ENCODE peak calls at places on chromosomes 16 and 17, in five cellular contexts. Y is mesendoderm, T is H1, L is neuronal stem cell, V is IMR-90. Q is an unnamed sample.

GRCh38 chr16:89720859-89721643 is at the start of the genes VPS9D1 and ZNF276:
- DNase-seq in Y (peak; percentile 86), T (no peak), L (peak; percentile 81), V (peak; percentile 69), Q (peak; percentile 80)

GRCh38 chr17:5418858-5419355 is 555 bp downstream of the NUP88 start:
- DNase-seq in Y (peak; percentile 54), T (no peak), L (peak; percentile 20), V (peak; percentile 39), Q (peak; percentile 32)

GRCh38 chr16:65280988-65281530 is 159.2 kb upstream of the CDH11 start:
- DNase-seq in Y (no peak), T (no peak), L (peak; percentile 47), V (no peak), Q (no peak)

GRCh38 chr17:36592316-36592710 is 634 bp downstream of the DHRS11 start:
- DNase-seq in Y (peak; percentile 60), T (no peak), L (peak; percentile 38), V (no peak), Q (no peak)

GRCh38 chr17:1206016-1206787 is 26.4 kb upstream of the ABR start:
- DNase-seq in Y (no peak), T (no peak), L (no peak), V (no peak), Q (peak; percentile 16)

GRCh38 chr16:87608400-87608985 is 6.2 kb downstream of the JPH3 start:
- DNase-seq in Y (peak; percentile 75), T (no peak), L (peak; percentile 71), V (peak; percentile 52), Q (peak; percentile 72)

GRCh38 chr16:57871457-57871856 is 69.2 kb upstream of the KIFC3 start:
- DNase-seq in Y (no peak), T (no peak), L (no peak), V (peak; percentile 76), Q (no peak)

GRCh38 chr16:23469814-23470213 is 16.8 kb upstream of the COG7 start:
- DNase-seq in Y (peak; percentile 19), T (no peak), L (no peak), V (peak; percentile 54), Q (no peak)

GRCh38 chr17:164536-165235 is 16.8 kb downstream of the DOC2B start:
- DNase-seq in Y (peak; percentile 65), T (no peak), L (peak; percentile 66), V (peak; percentile 43), Q (no peak)

GRCh38 chr16:13540771-13541170 is 379.2 kb upstream of the ERCC4 start:
- DNase-seq in Y (no peak), T (no peak), L (no peak), V (no peak), Q (no peak)

GRCh38 chr16:23821467-23821866 is 14.3 kb upstream of the PRKCB start:
- DNase-seq in Y (no peak), T (no peak), L (no peak), V (no peak), Q (no peak)

GRCh38 chr16:80687606-80688005 is 116.8 kb downstream of the CDYL2 start:
- DNase-seq in Y (no peak), T (no peak), L (no peak), V (peak; percentile 11), Q (no peak)

GRCh38 chr17:68175905-68176304 is 71.9 kb upstream of the AMZ2 start:
- DNase-seq in Y (no peak), T (no peak), L (no peak), V (no peak), Q (no peak)

GRCh38 chr17:32755045-32755805 is 121.7 kb downstream of the MYO1D start:
- DNase-seq in Y (peak; percentile 60), T (no peak), L (peak; percentile 39), V (peak; percentile 76), Q (no peak)

GRCh38 chr16:4640572-4641305 is 16.1 kb downstream of the MGRN1 start:
- DNase-seq in Y (no peak), T (no peak), L (no peak), V (no peak), Q (no peak)

GRCh38 chr16:2166263-2167080 is 10.9 kb downstream of the TRAF7 start:
- DNase-seq in Y (no peak), T (no peak), L (no peak), V (no peak), Q (no peak)

GRCh38 chr17:14791221-14791620 is 473.9 kb downstream of the PMP22 start:
- DNase-seq in Y (no peak), T (no peak), L (no peak), V (peak; percentile 24), Q (no peak)

GRCh38 chr17:71363661-71364060 is 757.2 kb upstream of the SOX9 start:
- DNase-seq in Y (no peak), T (no peak), L (no peak), V (no peak), Q (no peak)

GRCh38 chr16:88337021-88337420 is 45.7 kb upstream of the ZNF469 start:
- DNase-seq in Y (no peak), T (no peak), L (no peak), V (peak; percentile 10), Q (no peak)

GRCh38 chr17:44865921-44866320 is 18.2 kb downstream of the HIGD1B start:
- DNase-seq in Y (no peak), T (no peak), L (no peak), V (no peak), Q (no peak)

GRCh38 chr16:4052096-4052495 is 64.1 kb downstream of the ADCY9 start:
- DNase-seq in Y (no peak), T (no peak), L (no peak), V (no peak), Q (no peak)

GRCh38 chr17:80455328-80455710 is 21.1 kb downstream of the NPTX1 start:
- DNase-seq in Y (peak; percentile 84), T (no peak), L (no peak), V (peak; percentile 46), Q (peak; percentile 68)

GRCh38 chr17:16923097-16923903 is 48.6 kb downstream of the TNFRSF13B start:
- DNase-seq in Y (no peak), T (no peak), L (no peak), V (no peak), Q (no peak)

GRCh38 chr17:17752822-17753448 is 71.7 kb downstream of the RAI1 start:
- DNase-seq in Y (peak; percentile 62), T (no peak), L (no peak), V (no peak), Q (no peak)

GRCh38 chr17:70059076-70059475 is 15.9 kb upstream of the KCNJ16 start:
- DNase-seq in Y (no peak), T (no peak), L (no peak), V (no peak), Q (no peak)

GRCh38 chr17:16986391-16986790 is 14.5 kb upstream of the TNFRSF13B start:
- DNase-seq in Y (peak; percentile 65), T (no peak), L (no peak), V (peak; percentile 52), Q (no peak)

GRCh38 chr17:80460286-80460881 is 16.0 kb downstream of the NPTX1 start:
- DNase-seq in Y (no peak), T (no peak), L (no peak), V (no peak), Q (no peak)

GRCh38 chr16:62261760-62262159 is 225.5 kb upstream of the CDH8 start:
- DNase-seq in Y (no peak), T (no peak), L (no peak), V (no peak), Q (no peak)

DNA sequence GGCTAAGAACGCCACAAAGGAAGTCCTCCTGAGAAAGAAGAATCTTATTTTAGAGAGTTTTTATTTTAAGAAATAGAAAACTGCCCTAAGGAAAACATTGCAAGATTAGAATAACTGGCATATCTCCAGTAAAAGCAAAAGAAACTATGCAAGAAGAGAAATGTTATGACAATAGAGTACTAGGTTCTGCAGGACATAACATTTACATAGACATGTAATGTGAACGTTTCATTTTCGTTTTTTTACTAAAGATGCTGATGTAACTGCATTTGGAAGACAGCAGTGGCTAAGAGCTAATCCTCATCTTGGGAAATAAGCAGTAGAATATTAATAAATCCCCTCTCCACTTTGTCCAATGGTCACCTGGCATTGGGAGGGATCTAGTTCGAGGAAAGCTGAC is 7.8 kb upstream of the ASGR2 start:
- DNase-seq in Y (no peak), T (no peak), L (no peak), V (peak; percentile 28), Q (no peak)
- H3K23ac ChIP-seq in Y (no peak overlapping the region), T (no peak overlapping the region), L (no peak overlapping the region), V (no peak overlapping the region), Q (no peak overlapping the region)

DNA sequence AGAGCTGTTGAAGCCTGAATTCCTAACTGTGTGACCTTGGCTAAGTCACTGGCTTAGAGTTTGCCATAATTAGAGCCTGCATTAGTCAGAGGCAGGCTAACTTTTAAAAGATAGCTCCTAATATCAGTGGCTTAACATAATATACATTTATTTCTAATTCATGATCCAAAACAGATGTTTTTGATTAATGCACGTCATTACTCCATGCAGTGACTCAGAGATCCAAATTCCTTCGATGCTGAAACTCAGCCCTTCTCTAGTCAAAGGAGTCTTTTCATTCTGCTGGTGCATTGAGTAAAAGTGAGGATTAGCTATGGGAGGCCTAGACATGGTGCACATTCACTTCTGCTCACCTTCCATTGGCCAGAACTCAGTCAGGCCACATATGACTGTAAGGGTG is 49.8 kb downstream of the IRX3 start:
- DNase-seq in Y (no peak), T (no peak), L (no peak), V (peak; percentile 43), Q (no peak)
- H3K23ac ChIP-seq in Y (no peak overlapping the region), T (no peak overlapping the region), L (no peak overlapping the region), V (no peak overlapping the region), Q (no peak overlapping the region)

DNA sequence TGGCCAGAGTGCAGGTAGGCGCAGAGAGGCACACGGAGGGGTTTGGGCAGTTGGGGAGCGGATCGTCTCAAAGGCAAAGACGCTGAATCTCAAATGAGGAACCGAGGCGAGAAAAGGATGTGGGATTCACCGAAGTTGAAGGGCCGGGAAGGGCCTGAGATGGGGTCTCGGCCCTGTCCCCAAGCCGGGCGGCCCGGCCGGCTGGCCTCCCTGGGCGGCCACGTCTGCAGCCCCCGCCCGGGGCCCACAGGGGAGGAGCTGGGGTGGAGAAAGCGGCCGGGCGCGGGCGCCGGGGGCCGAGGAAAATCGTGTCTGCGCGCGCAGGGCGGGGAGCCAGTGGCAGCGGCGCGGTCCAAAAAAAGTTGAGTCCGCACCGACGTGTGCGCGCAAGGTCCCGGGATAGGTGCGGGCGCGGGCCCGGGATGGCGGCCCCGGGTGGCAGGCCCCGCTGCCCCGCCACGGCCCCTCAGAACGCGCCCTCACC is 439 bp downstream of the SLC12A4 start:
- DNase-seq in Y (peak; percentile 35), T (no peak), L (peak; percentile 32), V (peak; percentile 25), Q (peak; percentile 17)
- H3K23ac ChIP-seq in Y (peak overlapping the region; percentile 94), T (no peak overlapping the region), L (peak overlapping the region; percentile 59), V (peak overlapping the region; percentile 98), Q (no peak overlapping the region)

DNA sequence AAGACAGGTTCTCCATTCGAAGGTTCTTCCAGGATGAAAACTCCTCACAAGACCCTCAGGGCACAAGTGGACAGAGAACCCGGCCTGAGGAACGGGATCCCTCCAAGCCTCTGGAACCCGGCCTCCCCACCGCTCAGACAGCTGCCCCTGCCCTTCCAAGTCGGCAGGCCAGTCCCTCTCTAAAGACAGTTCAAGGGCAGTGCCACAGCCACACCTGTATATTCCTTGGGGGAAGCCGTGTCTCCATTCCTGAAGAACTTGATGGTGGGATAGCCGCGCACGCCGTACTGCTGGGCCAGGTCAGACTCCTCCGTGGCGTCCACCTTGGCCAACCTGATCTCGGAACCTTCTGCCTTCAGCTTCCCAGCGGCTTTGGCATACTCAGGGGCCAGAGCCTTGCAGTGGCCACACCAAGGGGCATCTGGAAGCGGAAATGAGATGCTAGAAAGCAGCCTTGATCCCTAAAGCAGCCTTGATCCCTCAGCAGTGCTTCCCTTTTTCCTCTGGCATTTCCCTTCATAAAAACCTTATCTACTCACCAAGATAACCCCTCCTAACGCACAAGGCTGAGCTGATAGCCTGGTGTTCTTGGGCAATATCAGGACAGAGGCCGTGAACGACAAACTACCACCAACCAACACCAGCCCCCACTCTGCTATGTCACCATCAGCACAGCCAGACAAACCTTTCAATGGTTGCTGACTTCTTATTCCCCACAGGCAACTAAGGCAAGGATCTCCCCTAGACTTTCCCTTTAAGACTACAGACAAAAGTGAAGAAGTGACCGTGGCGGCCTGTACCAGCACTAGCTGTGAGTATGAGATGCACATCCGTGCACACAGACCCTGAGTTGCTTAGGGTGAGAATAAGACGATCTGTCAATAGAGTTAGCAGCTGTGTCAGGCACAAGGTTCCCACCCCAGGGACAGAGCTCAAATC is 1.1 kb downstream of the P4HB start:
- DNase-seq in Y (no peak), T (no peak), L (no peak), V (no peak), Q (no peak)
- H3K23ac ChIP-seq in Y (no peak overlapping the region), T (no peak overlapping the region), L (peak overlapping the region; percentile 21), V (peak overlapping the region; percentile 94), Q (no peak overlapping the region)

Q was measured in trophoblast cell.